ENCODE peak calls at places on chromosome X, in eight cellular contexts. K, Y, H, T, M, Z, J and D are unnamed samples.
A peak's percentile ranks its signal among the peaks of the same experiment; 100 is the strongest.

GRCh38 chrX:85627363-85627762 is 247.9 kb upstream of the POF1B start:
- DNase-seq in K (no peak), Y (no peak), H (no peak), T (no peak), M (no peak), Z (no peak), J (no peak), D (no peak)

GRCh38 chrX:97089116-97089515 is 205.4 kb downstream of the RPA4 start:
- DNase-seq in K (no peak), Y (no peak), H (no peak), T (no peak), M (no peak), Z (no peak), J (no peak), D (no peak)

GRCh38 chrX:101417981-101418841 is 10.2 kb downstream of the HNRNPH2 start:
- DNase-seq in K (peak; percentile 44), Y (no peak), H (peak; percentile 82), T (peak; percentile 23), M (peak; percentile 30), Z (peak; percentile 29), J (peak; percentile 33), D (no peak)

GRCh38 chrX:16145656-16146055 is 21.6 kb upstream of the MAGEB17 start:
- DNase-seq in K (no peak), Y (no peak), H (no peak), T (no peak), M (no peak), Z (no peak), J (no peak), D (no peak)

GRCh38 chrX:138723301-138723700 is 11.8 kb upstream of the FGF13 start:
- DNase-seq in K (no peak), Y (no peak), H (no peak), T (no peak), M (no peak), Z (no peak), J (no peak), D (no peak)

GRCh38 chrX:31165241-31166035 is 93.6 kb upstream of the FTHL17 start:
- DNase-seq in K (peak; percentile 4), Y (no peak), H (no peak), T (no peak), M (no peak), Z (no peak), J (no peak), D (no peak)

GRCh38 chrX:67700607-67701006 is 156.8 kb downstream of the AR start:
- DNase-seq in K (peak; percentile 24), Y (no peak), H (no peak), T (no peak), M (no peak), Z (no peak), J (no peak), D (no peak)

GRCh38 chrX:108811891-108812290 is 75.5 kb upstream of the IRS4 start:
- DNase-seq in K (no peak), Y (no peak), H (no peak), T (no peak), M (no peak), Z (no peak), J (no peak), D (no peak)

GRCh38 chrX:22577181-22577580 is 304.5 kb downstream of the CBLL2 start:
- DNase-seq in K (peak; percentile 63), Y (peak; percentile 14), H (no peak), T (no peak), M (no peak), Z (no peak), J (no peak), D (no peak)

GRCh38 chrX:43349363-43349762 is 306.7 kb upstream of the MAOA start:
- DNase-seq in K (peak; percentile 11), Y (no peak), H (no peak), T (peak; percentile 46), M (peak; percentile 17), Z (peak; percentile 5), J (no peak), D (no peak)

GRCh38 chrX:35351212-35351611 is 408.6 kb downstream of the FAM47B start:
- DNase-seq in K (no peak), Y (no peak), H (no peak), T (no peak), M (no peak), Z (no peak), J (no peak), D (no peak)

GRCh38 chrX:10722804-10723364 is 102.5 kb upstream of the MID1 start:
- DNase-seq in K (peak; percentile 50), Y (peak; percentile 40), H (peak; percentile 79), T (peak; percentile 66), M (peak; percentile 24), Z (no peak), J (no peak), D (no peak)

GRCh38 chrX:120452131-120452530 is 17.0 kb downstream of the LAMP2 start:
- DNase-seq in K (no peak), Y (no peak), H (no peak), T (no peak), M (peak; percentile 24), Z (no peak), J (no peak), D (no peak)

GRCh38 chrX:40155617-40156471 is 58.1 kb upstream of the BCOR start:
- DNase-seq in K (no peak), Y (no peak), H (no peak), T (no peak), M (no peak), Z (no peak), J (no peak), D (no peak)

GRCh38 chrX:116726806-116727205 is 264.0 kb upstream of the CT83 start:
- DNase-seq in K (no peak), Y (no peak), H (no peak), T (no peak), M (no peak), Z (no peak), J (no peak), D (no peak)